ENCODE peak calls at places on chromosomes 11 and 22, in four cellular contexts. H is A549, X is left ventricle myocardium inferior, O is dorsolateral prefrontal cortex. P is an unnamed sample.

GRCh38 chr11:11163256-11163655 is 189.8 kb downstream of the CSNK2A3 start:
- DNase-seq in X (no peak), H (peak), O (no peak), P (peak)

GRCh38 chr22:48318173-48318572 is 1509.5 kb downstream of the BRD1 start:
- DNase-seq in O (no peak), H (no peak), X (no peak), P (no peak)

GRCh38 chr11:125429174-125429707 is 66.8 kb downstream of the FEZ1 start:
- DNase-seq in X (peak), O (peak), H (peak), P (peak)

GRCh38 chr11:120590472-120590871 is 78.9 kb downstream of the GRIK4 start:
- DNase-seq in H (no peak), O (peak), X (no peak), P (no peak)

GRCh38 chr22:50252081-50253045 is 1.3 kb upstream of the HDAC10 start:
- DNase-seq in X (peak), H (no peak), O (peak), P (peak)

GRCh38 chr11:102780491-102780918 is at the start of gene MMP10:
- DNase-seq in O (no peak), H (peak), X (no peak), P (peak)

GRCh38 chr11:85791326-85791990 is 19.5 kb downstream of the SYTL2 start:
- DNase-seq in H (no peak), O (no peak), X (no peak), P (no peak)

GRCh38 chr11:45902452-45903380 is 4.4 kb downstream of the FREY1 start:
- DNase-seq in X (no peak), O (no peak), H (no peak), P (no peak)

DNA sequence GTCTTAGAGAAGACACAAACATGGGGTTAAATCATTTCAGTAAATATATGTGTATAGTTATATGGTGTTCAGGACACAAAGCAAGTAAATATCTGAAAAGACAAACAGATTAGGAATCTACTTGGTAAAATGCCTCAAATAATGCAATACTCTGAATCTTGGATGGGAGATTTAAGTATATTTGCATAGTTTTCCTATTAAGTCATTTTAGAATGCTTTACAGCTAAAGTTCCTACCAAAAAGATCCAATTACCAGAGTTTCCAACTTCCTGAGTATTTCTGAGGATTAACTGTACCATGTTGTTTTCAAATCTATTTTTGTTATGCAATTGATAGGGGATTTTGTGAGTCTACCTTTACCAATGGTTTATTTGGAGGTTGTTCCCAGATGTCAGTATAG is 424.4 kb upstream of the CCDC179 start:
- DNase-seq in O (no peak), X (no peak), H (no peak), P (peak)
- TF ChIP-seq CTCF in O (no peak), X (no peak), H (no peak), P (no peak)

DNA sequence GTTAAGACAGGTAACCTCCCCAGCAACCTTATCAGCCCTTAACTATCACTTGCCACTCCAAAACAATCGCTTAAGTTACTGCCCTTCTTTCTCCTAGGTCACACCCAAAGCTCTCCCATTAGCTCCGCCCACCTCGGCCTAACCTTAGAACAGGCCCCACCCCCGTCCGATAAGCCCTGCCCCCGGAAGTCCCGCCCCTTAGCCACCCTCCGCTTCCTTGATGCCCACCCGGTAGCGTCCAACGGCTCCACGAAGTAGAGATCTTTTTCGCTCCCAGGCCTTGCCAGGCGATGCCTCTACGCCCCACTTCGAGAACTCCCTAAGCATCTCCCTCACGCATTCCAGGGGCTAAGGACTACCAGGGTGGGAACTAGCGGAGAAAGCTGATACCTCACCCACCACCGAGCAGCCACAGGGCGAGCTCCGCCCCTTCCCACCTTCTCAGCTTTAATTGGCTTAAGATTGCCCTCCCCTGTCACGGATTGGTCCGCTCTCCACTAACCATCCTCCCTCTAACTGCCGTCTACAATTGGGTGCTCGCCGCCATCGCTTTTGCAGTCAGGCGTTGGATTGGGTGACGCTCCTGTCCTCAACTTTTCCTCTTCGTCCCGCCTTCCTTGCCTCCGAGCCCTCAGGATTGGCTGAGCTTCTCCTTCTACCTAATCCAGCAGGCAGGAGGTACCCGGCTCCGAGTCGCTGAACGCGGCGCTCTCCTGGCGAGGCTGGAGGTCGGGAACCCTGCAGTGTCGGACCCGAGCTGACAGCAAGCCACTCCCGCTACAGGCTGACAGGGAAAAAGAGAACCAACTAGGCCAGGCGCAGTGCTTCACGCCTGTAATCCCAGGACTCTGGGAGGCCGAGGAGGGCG is at the start of gene ZBTB3:
- DNase-seq in X (peak), H (peak), O (peak), P (peak)
- TF ChIP-seq CTCF in X (no peak), H (no peak), O (no peak), P (no peak)

GRCh38 chr11:44568706-44569473 is 3.4 kb downstream of the CD82 start:
- DNase-seq in O (no peak), H (peak), X (peak), P (peak)

GRCh38 chr11:44572431-44572830 is 7.0 kb downstream of the CD82 start:
- DNase-seq in O (no peak), X (no peak), H (no peak), P (no peak)

GRCh38 chr11:44572884-44573283 is 7.4 kb downstream of the CD82 start:
- DNase-seq in X (no peak), O (no peak), H (no peak), P (no peak)

GRCh38 chr11:44568358-44568705 is 2.9 kb downstream of the CD82 start:
- DNase-seq in H (no peak), X (no peak), O (no peak), P (no peak)

GRCh38 chr11:44570411-44571155 is 5.1 kb downstream of the CD82 start:
- DNase-seq in H (no peak), X (no peak), O (no peak), P (no peak)
- TF ChIP-seq CTCF in H (no peak), X (no peak), O (no peak), P (no peak)

DNA sequence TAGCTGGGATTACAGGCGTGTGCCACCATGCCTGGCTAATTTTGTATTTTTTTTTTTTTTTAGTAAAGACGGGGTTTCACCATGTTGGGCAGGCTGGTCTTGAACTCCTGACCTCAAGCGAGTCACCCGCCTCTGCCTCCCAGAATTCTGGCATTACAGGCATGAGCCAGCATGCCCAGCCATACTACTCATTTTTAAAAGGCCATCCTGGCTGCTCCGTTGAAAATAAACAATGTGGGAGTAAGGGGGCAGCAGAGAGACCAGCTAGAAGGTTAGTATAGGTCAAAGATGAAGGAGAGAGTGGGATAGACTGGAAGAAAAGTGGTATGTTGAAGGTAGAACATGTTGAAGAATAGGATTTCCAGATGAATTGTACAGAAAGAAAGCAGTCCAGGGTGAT is 17.6 kb upstream of the LIN7C start:
- DNase-seq in H (no peak), X (no peak), O (no peak), P (peak)
- TF ChIP-seq CTCF in H (no peak), X (peak), O (no peak), P (peak)

GRCh38 chr22:22099194-22099486 is 116.6 kb upstream of the TOP3B start:
- DNase-seq in X (no peak), H (no peak), O (no peak), P (no peak)

GRCh38 chr22:22103078-22103593 is 120.5 kb upstream of the TOP3B start:
- DNase-seq in O (no peak), H (peak), X (no peak), P (no peak)

GRCh38 chr22:22097727-22098228 is 115.2 kb upstream of the TOP3B start:
- DNase-seq in X (no peak), O (no peak), H (no peak), P (no peak)

GRCh38 chr22:22098457-22099193 is 116.0 kb upstream of the TOP3B start:
- DNase-seq in O (no peak), X (no peak), H (no peak), P (no peak)

DNA sequence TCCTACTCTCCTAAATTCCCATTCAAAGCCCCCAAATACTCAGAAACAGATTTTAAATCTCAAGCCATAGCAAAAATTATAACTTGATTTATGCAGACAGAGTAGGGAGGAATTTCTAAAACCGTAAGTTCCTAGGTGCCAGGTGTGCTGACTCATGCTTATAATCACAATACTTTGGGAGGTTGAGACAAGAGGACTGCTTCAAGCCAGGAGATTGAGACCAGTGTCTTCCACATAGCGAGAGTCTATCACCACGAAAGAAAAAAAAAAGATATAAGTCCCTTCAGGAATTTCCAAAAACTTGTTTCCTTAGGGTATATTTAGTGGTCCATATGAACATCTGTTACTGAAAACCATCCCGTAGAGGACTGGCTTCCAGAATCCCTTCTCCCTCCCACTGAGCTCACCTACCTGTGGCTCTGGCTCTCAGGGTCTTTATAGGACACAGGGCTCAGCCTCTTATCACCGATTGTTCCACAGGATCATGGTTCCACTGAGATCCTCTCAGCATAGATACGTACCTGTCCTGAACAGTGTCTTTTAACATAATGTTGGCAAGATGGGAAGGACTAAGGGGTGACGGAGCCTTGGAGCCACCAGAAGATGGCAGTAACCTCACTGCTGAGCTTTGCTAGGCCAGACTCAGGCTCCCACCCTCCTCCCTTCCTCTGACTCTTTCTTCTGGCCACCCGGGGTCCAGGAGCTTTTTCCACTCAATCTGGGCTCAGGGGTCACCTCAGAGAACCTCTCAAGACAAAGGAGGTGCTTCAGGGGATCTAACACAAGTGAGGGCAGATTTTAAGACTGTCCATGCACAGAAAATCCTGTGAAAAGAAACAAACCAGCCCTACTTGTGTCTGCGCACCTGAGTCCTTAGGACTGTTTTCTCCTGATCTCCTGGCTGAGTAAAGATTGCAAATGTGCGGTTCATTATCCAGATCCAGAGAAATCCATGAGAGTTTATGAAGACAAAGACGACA is 117.5 kb upstream of the TOP3B start:
- DNase-seq in X (no peak), H (no peak), O (no peak), P (peak)
- TF ChIP-seq CTCF in X (no peak), H (no peak), O (no peak), P (peak)

GRCh38 chr11:106937113-106937512 is 81.2 kb downstream of the GUCY1A2 start:
- DNase-seq in H (no peak), O (no peak), X (no peak), P (no peak)

GRCh38 chr11:106943089-106943488 is 75.2 kb downstream of the GUCY1A2 start:
- DNase-seq in H (no peak), O (no peak), X (no peak), P (no peak)

DNA sequence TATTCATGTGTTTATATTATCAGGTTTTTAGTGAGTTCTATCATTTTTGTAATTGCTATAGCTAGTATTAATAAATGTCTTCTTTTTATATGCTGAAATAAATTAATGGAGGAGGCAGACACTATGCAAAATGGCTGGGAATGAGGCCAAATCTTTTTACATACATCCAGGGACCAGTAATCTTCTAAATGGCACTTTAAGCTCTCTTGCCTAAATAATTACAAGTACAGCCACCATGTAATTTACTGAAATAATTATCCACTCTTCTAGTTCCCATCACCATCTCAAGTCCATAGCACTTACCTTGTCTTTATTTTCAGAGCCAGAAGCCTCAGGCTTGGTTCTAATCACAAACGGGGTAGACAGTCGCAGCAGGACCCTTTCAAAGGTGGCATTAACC is 79.1 kb downstream of the GUCY1A2 start:
- DNase-seq in H (no peak), O (no peak), X (no peak), P (no peak)
- TF ChIP-seq CTCF in H (no peak), O (no peak), X (no peak), P (no peak)

GRCh38 chr11:111870887-111871692 is at the start of gene ALG9:
- DNase-seq in X (peak), H (peak), O (peak), P (peak)
- TF ChIP-seq CTCF in X (peak), H (no peak), O (peak), P (peak)

DNA sequence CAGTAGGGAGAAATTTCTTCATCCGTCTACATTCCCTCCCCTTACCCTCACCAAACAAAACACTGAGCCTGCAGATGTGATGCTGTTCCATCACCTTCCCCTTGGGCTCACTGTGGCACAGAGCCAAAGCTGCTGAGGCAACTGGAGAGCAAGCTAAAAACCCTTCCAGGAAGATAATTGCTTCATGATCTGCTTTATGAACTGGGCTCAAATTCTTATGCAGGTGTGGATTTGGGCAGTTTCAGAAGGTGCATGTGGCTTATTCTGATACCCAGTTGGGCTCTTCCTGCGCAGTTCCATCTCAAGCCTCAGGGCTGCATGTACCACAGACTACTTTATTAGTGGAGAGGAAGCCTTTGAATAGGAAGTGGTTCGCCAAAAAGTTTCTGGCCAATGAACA is 58.3 kb downstream of the AAMDC start:
- DNase-seq in H (no peak), O (no peak), X (peak), P (peak)
- TF ChIP-seq CTCF in H (no peak), O (no peak), X (no peak), P (no peak)

P was measured in fibroblast of villous mesenchyme.